ENCODE peak calls at places on chromosomes 7 and 10, in eight cellular contexts. Y is Panc1, Q is stomach, X is GM12892, M is SK-N-SH, F is upper lobe of left lung, I is transverse colon, G is spleen. J is an unnamed sample.

GRCh38 chr7:23067271-23067670 is 38.3 kb upstream of the KLHL7 start:
- DNase-seq in Y (no peak), X (no peak), M (no peak), Q (no peak), F (no peak), I (no peak), G (no peak), J (no peak)

GRCh38 chr10:37314862-37315261 is 189.5 kb downstream of the ANKRD30A start:
- DNase-seq in G (no peak), X (no peak), I (no peak), Y (no peak), M (no peak), Q (no peak), F (no peak), J (no peak)

GRCh38 chr10:71052708-71053107 is 159.7 kb upstream of the UNC5B start:
- DNase-seq in G (no peak), X (no peak), Q (no peak), I (no peak), F (no peak), Y (no peak), M (no peak), J (no peak)

GRCh38 chr7:25549315-25549933 is 321.1 kb upstream of the NPVF start:
- DNase-seq in G (no peak), Q (no peak), M (no peak), Y (no peak), F (no peak), X (no peak), I (no peak), J (peak)

GRCh38 chr7:51233375-51233774 is 83.2 kb downstream of the COBL start:
- DNase-seq in G (no peak), Q (no peak), X (no peak), M (no peak), Y (no peak), F (no peak), I (no peak), J (no peak)

GRCh38 chr10:51707821-51708424 is 8.5 kb upstream of the CSTF2T start:
- DNase-seq in X (no peak), F (no peak), Y (no peak), Q (no peak), M (no peak), G (no peak), I (no peak), J (no peak)

GRCh38 chr7:94417921-94418320 is 23.2 kb downstream of the COL1A2 start:
- DNase-seq in G (no peak), X (no peak), I (no peak), F (no peak), M (no peak), Q (no peak), Y (no peak), J (no peak)

GRCh38 chr10:131110241-131110783 is 201.2 kb downstream of the TCERG1L start:
- DNase-seq in M (no peak), X (no peak), G (peak), F (no peak), Q (no peak), I (no peak), Y (no peak), J (no peak)

GRCh38 chr7:50665403-50666123 is 100.4 kb upstream of the DDC start:
- DNase-seq in Q (no peak), M (no peak), Y (no peak), I (no peak), X (no peak), F (no peak), G (no peak), J (no peak)

GRCh38 chr10:103693070-103693811 is 162.1 kb downstream of the SH3PXD2A start:
- DNase-seq in I (peak), F (no peak), Y (no peak), G (no peak), M (no peak), Q (no peak), X (peak), J (peak)

GRCh38 chr7:42691030-42691639 is 220.7 kb downstream of the C7orf25 start:
- DNase-seq in G (no peak), M (peak), I (peak), Q (no peak), Y (no peak), F (peak), X (no peak), J (peak)

GRCh38 chr7:108565987-108566386 is 3.5 kb downstream of the THAP5 start:
- DNase-seq in M (no peak), Y (no peak), X (no peak), G (no peak), Q (no peak), I (no peak), F (no peak), J (no peak)

GRCh38 chr10:27717851-27718250 is 27.8 kb downstream of the MKX start:
- DNase-seq in I (no peak), F (no peak), X (no peak), Q (no peak), M (no peak), Y (no peak), G (no peak), J (no peak)

GRCh38 chr10:1737222-1738061 is at the start of gene ADARB2:
- DNase-seq in G (no peak), Y (no peak), F (no peak), X (peak), Q (peak), I (no peak), M (peak), J (peak)

GRCh38 chr7:23396222-23396621 is 74.1 kb downstream of the IGF2BP3 start:
- DNase-seq in I (no peak), F (no peak), X (no peak), Y (no peak), Q (no peak), G (no peak), M (no peak), J (no peak)

GRCh38 chr7:141071260-141071854 is 2.5 kb upstream of the TMEM178B start:
- DNase-seq in I (peak), M (peak), F (no peak), G (no peak), Q (no peak), Y (no peak), X (no peak), J (peak)

GRCh38 chr7:34928052-34928451 is 109.2 kb downstream of the DPY19L1 start:
- DNase-seq in X (no peak), Y (peak), I (peak), F (peak), Q (peak), G (no peak), M (peak), J (peak)

GRCh38 chr7:47651355-47652317 is 69.7 kb upstream of the TNS3 start:
- DNase-seq in I (no peak), F (no peak), M (no peak), Y (no peak), X (no peak), G (no peak), Q (no peak), J (no peak)

GRCh38 chr10:69123306-69123746 is 652 bp upstream of the VPS26A start:
- DNase-seq in Y (peak), Q (peak), F (peak), M (peak), G (no peak), I (peak), X (no peak), J (peak)

GRCh38 chr10:101441539-101442455 is 87.8 kb downstream of the BTRC start:
- DNase-seq in G (no peak), F (no peak), I (no peak), Q (no peak), X (peak), Y (peak), M (peak), J (peak)

GRCh38 chr7:66739953-66740301 is 606 bp upstream of the RABGEF1 start:
- DNase-seq in X (no peak), G (peak), Y (no peak), I (no peak), F (no peak), Q (no peak), M (no peak), J (peak)

GRCh38 chr7:85554294-85554877 is 367.5 kb upstream of the SEMA3D start:
- DNase-seq in I (no peak), M (peak), G (no peak), F (no peak), Q (no peak), X (no peak), Y (peak), J (peak)

GRCh38 chr7:112361154-112361553 is 89.1 kb upstream of the IFRD1 start:
- DNase-seq in Y (no peak), G (no peak), X (no peak), I (no peak), F (no peak), M (no peak), Q (no peak), J (no peak)

GRCh38 chr7:105354383-105354782 is 34.3 kb downstream of the SRPK2 start:
- DNase-seq in X (no peak), I (no peak), Y (no peak), M (no peak), Q (no peak), G (no peak), F (no peak), J (no peak)

GRCh38 chr10:14185501-14186045 is 145.2 kb downstream of the FRMD4A start:
- DNase-seq in G (no peak), Q (no peak), M (no peak), I (no peak), X (peak), Y (peak), F (no peak), J (peak)

GRCh38 chr10:30683496-30683895 is 53.9 kb upstream of the LYZL2 start:
- DNase-seq in I (no peak), M (no peak), Q (no peak), Y (no peak), X (no peak), G (no peak), F (no peak), J (no peak)

GRCh38 chr10:52226448-52226847 is 87.6 kb upstream of the DKK1 start:
- DNase-seq in Y (no peak), Q (no peak), X (no peak), M (no peak), G (no peak), I (no peak), F (no peak), J (no peak)

GRCh38 chr7:133155642-133156041 is 73.8 kb upstream of the CHCHD3 start:
- DNase-seq in Y (no peak), M (no peak), X (no peak), F (no peak), G (no peak), I (no peak), Q (no peak), J (no peak)

DNA sequence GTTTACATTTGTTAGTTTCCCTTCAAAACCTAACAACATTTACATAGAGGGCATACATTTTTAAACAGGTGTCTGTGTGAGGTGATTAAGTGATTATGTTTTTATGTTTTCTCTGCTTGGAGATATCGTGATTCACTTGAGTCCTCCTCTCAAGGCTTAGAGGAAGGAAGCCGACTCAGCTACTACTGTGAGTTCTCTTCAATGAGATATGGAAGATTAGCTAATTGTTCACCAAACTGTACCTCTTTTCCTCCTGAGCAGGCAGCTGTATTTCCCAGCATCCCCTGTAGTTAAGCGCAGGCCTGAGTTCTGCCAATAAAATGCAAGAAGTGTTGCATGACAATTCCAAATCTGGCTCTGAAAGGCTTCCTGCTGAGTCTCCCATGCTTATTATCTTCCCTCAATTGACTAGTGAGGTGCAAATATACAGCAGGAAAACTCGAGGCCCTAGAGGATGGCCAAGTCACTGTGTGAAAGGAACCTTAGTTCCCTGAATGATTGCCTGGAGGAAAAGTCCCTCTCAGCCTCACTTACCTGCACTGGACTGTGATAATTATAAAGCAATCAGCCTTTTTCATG is 528.7 kb downstream of the GRM8 start:
- DNase-seq in M (no peak), Q (no peak), Y (no peak), F (no peak), X (no peak), G (no peak), I (no peak), J (no peak)
- TF ChIP-seq POLR2AphosphoS5 in M (no peak), Q (no peak), Y (no peak), F (no peak), X (no peak), G (no peak), I (no peak), J (no peak)

DNA sequence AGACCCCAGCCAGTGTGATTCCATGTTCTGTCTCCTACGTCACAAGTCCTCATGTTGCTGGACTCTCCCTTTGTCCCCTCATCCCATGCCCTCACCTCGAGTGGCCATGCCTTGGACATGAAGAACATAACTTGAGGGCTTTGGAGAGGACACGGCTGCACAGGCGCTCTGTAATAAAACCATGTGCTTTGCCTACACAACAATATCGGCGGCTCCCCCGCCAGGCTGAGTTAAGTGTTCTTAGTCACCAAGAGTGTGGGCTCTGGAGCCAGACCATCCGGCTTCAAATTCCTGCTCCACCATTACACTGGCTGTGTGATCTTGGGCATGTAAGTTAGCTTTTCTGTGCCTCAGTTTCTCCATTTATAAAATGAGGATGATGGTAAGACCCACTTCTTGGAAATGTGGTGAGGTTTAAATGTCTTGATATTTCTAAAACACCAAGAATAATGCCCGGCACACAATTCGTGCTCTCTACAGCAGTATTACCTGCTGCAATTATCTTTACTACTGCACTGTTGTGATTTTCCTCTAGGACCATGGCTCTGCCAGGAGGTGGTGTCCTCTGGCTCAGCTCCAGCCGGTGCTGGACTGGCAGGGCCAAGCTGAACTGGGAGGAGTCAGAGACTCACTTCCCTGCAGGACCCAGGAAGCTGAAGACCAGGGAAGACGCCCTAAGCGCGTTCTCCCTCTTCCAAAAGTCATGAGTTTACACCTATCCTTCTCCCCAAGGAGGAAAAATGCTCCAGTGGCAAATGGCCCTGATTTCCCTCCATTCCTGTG is 15.7 kb downstream of the SLIT1 start:
- DNase-seq in F (peak), Q (peak), M (no peak), Y (no peak), G (peak), X (no peak), I (peak), J (no peak)
- TF ChIP-seq POLR2AphosphoS5 in F (no peak), Q (no peak), M (no peak), Y (no peak), G (no peak), X (no peak), I (no peak), J (no peak)

GRCh38 chr10:98047009-98047741 is 16.8 kb upstream of the CRTAC1 start:
- DNase-seq in X (no peak), G (no peak), I (no peak), M (no peak), Y (no peak), Q (no peak), F (no peak), J (no peak)

GRCh38 chr10:98041352-98042043 is 11.1 kb upstream of the CRTAC1 start:
- DNase-seq in G (no peak), I (peak), Y (peak), M (peak), Q (peak), X (no peak), F (peak), J (peak)

GRCh38 chr10:98045785-98046389 is 15.5 kb upstream of the CRTAC1 start:
- DNase-seq in I (peak), F (peak), Y (peak), G (peak), X (no peak), M (peak), Q (peak), J (peak)
- TF ChIP-seq POLR2AphosphoS5 in I (no peak), F (no peak), Y (no peak), G (no peak), X (no peak), M (no peak), Q (no peak), J (no peak)

GRCh38 chr7:120950539-120951308 is at the start of gene ING3:
- DNase-seq in F (peak), Q (peak), Y (peak), I (peak), G (peak), M (peak), X (peak), J (peak)
- TF ChIP-seq POLR2AphosphoS5 in F (peak), Q (peak), Y (peak), I (peak), G (peak), M (peak), X (peak), J (no peak)

GRCh38 chr10:79305515-79305914 is 41.8 kb upstream of the PPIF start:
- DNase-seq in M (peak), Q (no peak), X (no peak), G (no peak), Y (no peak), I (no peak), F (no peak), J (no peak)

GRCh38 chr10:79304479-79305087 is 42.7 kb upstream of the PPIF start:
- DNase-seq in Y (no peak), X (no peak), Q (no peak), I (no peak), G (no peak), F (no peak), M (peak), J (no peak)

GRCh38 chr10:79305988-79306387 is 41.3 kb upstream of the PPIF start:
- DNase-seq in Y (no peak), X (no peak), F (no peak), M (peak), Q (no peak), G (no peak), I (no peak), J (no peak)

GRCh38 chr10:79301754-79302530 is 45.3 kb upstream of the PPIF start:
- DNase-seq in M (no peak), G (no peak), F (no peak), I (no peak), Q (no peak), X (no peak), Y (no peak), J (no peak)

DNA sequence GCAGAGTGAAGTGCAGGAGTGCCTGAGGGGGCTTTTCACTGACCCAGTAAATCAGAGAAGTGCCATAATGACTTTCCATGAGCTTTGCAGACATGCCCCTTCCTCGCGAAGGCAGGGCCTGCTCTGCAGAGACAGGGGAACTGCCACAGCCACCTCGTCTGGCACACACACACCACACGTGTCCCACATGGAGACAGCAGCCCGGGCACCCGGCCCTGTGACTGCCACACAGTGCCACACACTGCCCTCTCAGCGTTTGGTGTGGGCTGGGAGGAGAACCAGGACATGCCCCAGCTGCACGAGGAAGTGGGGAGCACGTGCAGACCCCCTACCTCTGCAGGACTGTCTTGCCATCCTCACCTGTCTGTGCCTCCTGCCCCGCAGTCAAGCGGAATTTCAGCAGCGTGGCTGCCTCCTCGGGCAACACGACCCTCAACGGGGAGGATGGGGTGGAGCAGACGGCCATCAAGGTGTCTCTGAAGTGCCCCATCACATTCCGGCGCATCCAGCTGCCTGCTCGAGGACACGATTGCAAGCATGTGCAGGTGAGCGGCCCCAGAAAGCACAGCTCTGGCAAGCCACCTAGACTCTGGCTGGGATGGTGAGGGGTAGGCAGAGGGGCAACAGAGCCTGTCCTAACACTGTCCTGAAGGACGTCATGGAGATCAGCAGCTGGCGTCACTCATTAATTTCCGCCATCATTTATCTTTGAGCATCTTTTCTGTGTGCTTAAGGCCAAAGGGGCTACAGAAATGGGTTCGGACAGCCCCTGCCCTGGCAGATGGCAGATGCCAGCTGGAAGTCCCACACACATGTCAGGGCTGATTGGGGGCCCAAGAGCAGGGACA is 43.4 kb upstream of the PPIF start:
- DNase-seq in Y (no peak), F (no peak), M (peak), I (no peak), X (no peak), Q (no peak), G (no peak), J (no peak)
- TF ChIP-seq POLR2AphosphoS5 in Y (no peak), F (no peak), M (no peak), I (no peak), X (no peak), Q (no peak), G (peak), J (no peak)

GRCh38 chr10:92124524-92125168 is 166.2 kb downstream of the CPEB3 start:
- DNase-seq in X (no peak), I (peak), Q (peak), F (peak), Y (no peak), M (no peak), G (no peak), J (no peak)

GRCh38 chr10:92121686-92122492 is 169.0 kb downstream of the CPEB3 start:
- DNase-seq in G (no peak), Q (no peak), I (no peak), X (no peak), M (no peak), Y (no peak), F (no peak), J (no peak)

GRCh38 chr10:92125169-92125543 is 165.7 kb downstream of the CPEB3 start:
- DNase-seq in I (no peak), Q (no peak), M (no peak), G (no peak), F (no peak), Y (no peak), X (no peak), J (no peak)

GRCh38 chr10:92124020-92124419 is 166.9 kb downstream of the CPEB3 start:
- DNase-seq in X (no peak), Y (no peak), I (no peak), G (no peak), F (no peak), M (no peak), Q (no peak), J (no peak)

DNA sequence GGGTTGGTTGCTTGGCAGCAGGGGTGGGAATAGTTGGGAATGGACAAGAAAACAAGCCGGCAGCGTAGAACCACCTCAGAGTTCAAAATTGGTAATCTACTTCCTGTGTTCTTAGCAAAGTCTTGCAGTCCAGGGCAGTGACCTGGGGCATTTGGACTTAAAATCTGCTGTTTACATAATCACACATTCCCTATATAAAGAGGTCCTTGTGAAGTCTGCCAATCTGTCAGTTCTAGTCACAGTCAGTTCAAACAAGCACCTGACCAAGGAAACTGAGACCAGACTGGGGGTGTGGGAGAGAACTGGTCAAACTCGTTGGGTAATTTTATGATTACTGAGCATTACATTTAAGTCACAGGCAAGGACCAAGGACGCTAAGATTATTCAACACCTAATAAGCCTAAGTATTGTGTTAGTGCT is 167.8 kb downstream of the CPEB3 start:
- DNase-seq in G (no peak), Q (peak), M (no peak), X (no peak), Y (no peak), F (peak), I (no peak), J (no peak)
- TF ChIP-seq POLR2AphosphoS5 in G (no peak), Q (no peak), M (no peak), X (no peak), Y (no peak), F (no peak), I (no peak), J (no peak)

GRCh38 chr7:122674502-122674901 is 24.4 kb downstream of the RNF133 start:
- DNase-seq in M (no peak), I (no peak), Q (peak), X (no peak), Y (no peak), G (no peak), F (no peak), J (no peak)
- TF ChIP-seq POLR2AphosphoS5 in M (no peak), I (no peak), Q (no peak), X (no peak), Y (no peak), G (no peak), F (no peak), J (no peak)

J was measured in GM23338.